ENCODE peak calls at places on chromosomes 11 and 22, in ten cellular contexts. A is HepG2; X is stomach; V is lung; C is CD4-positive, CD25-positive, alpha-beta regulatory T cell; F is spleen; P is gastrocnemius medialis; W is brain microvascular endothelial cell; G is transverse colon; L is kidney. D is an unnamed sample.

GRCh38 chr22:25874327-25874726 is 132.3 kb downstream of the MYO18B start:
- DNase-seq in G (no peak), P (no peak), V (no peak), W (no peak), F (no peak), L (no peak), A (no peak), C (no peak), X (no peak), D (no peak)

GRCh38 chr11:112195906-112196305 is 20.6 kb downstream of the BCO2 start:
- DNase-seq in V (no peak), X (no peak), P (no peak), A (no peak), C (no peak), W (no peak), F (no peak), L (no peak), G (no peak), D (no peak)

GRCh38 chr11:116240661-116241060 is 532.1 kb downstream of the BUD13 start:
- DNase-seq in G (no peak), X (no peak), F (no peak), L (no peak), V (no peak), C (no peak), A (no peak), W (no peak), P (no peak), D (no peak)

GRCh38 chr11:1832181-1832988 is 2.4 kb upstream of the SYT8 start:
- DNase-seq in G (peak; percentile 67), C (peak; percentile 63), L (peak; percentile 84), W (no peak), P (no peak), A (no peak), F (peak; percentile 92), V (no peak), X (peak; percentile 68), D (peak; percentile 51)

GRCh38 chr11:102598272-102598671 is 26.9 kb downstream of the MMP20 start:
- DNase-seq in X (no peak), L (no peak), F (no peak), W (no peak), P (no peak), V (no peak), A (no peak), G (no peak), C (no peak), D (no peak)

GRCh38 chr11:130001491-130002351 is 914 bp downstream of the PRDM10 start:
- DNase-seq in P (no peak), X (peak; percentile 40), L (peak; percentile 89), V (peak; percentile 38), W (peak; percentile 12), A (peak; percentile 28), G (peak; percentile 44), F (no peak), C (peak; percentile 45), D (peak; percentile 44)

GRCh38 chr22:27258773-27259172 is 542.8 kb downstream of the MN1 start:
- DNase-seq in P (no peak), L (no peak), F (no peak), X (no peak), W (no peak), A (no peak), C (no peak), V (no peak), G (no peak), D (no peak)

GRCh38 chr22:34160117-34160758 is 240.0 kb upstream of the LARGE1 start:
- DNase-seq in W (no peak), C (no peak), A (no peak), P (no peak), F (no peak), X (no peak), V (no peak), L (no peak), G (no peak), D (no peak)

GRCh38 chr11:614583-615452 is 932 bp downstream of the IRF7 start:
- DNase-seq in G (peak; percentile 61), P (peak; percentile 80), F (peak; percentile 86), W (no peak), L (peak; percentile 84), V (no peak), X (peak; percentile 79), A (no peak), C (no peak), D (peak; percentile 85)

GRCh38 chr11:45405916-45406670 is 120.0 kb upstream of the SYT13 start:
- DNase-seq in V (no peak), F (no peak), C (no peak), G (no peak), W (peak; percentile 16), A (no peak), X (peak; percentile 11), P (no peak), L (no peak), D (no peak)

GRCh38 chr22:45744442-45744841 is 72.8 kb downstream of the ATXN10 start:
- DNase-seq in F (no peak), L (no peak), V (no peak), C (no peak), P (no peak), W (no peak), X (no peak), A (no peak), G (no peak), D (no peak)

GRCh38 chr22:45738206-45738605 is 66.6 kb downstream of the ATXN10 start:
- DNase-seq in W (no peak), X (no peak), C (no peak), G (no peak), F (no peak), L (no peak), P (no peak), V (no peak), A (no peak), D (no peak)

GRCh38 chr22:45743687-45744086 is 72.1 kb downstream of the ATXN10 start:
- DNase-seq in V (no peak), X (no peak), P (no peak), G (no peak), L (no peak), F (no peak), C (no peak), W (no peak), A (peak; percentile 16), D (no peak)

GRCh38 chr22:45740236-45740635 is 68.6 kb downstream of the ATXN10 start:
- DNase-seq in C (no peak), F (no peak), G (no peak), W (peak; percentile 28), X (no peak), L (no peak), P (no peak), A (no peak), V (no peak), D (no peak)

DNA sequence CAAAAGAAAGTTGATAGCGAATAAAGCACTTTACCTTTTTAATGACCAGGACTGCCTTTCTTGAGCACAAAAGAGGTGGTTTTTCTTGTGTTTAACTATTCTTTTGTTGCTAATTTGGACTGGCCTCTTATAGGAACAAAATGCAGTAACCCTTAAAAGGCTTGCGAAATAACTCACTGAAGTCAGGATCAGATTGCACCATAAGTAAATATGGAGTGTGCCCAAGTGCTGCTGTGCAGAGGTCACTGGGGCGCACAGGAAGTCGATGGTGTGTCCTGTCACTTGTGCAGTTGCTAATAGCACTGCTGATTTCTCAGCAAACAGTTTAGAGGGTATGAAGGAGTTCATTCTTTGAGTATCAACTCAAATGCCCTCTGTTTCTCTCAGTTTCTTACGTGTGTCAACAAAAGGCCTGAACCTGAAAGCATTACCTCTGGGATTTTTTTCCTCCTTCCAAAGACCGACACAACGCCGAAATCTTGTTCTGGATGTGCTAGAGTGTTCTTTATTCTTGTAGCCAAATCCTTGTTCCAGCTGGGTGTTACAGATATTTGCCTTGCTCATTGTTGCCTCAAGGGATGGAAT is 71.3 kb downstream of the ATXN10 start:
- DNase-seq in X (peak; percentile 30), W (peak; percentile 25), L (no peak), G (no peak), P (peak; percentile 70), A (peak; percentile 96), C (no peak), V (peak; percentile 74), F (no peak), D (no peak)
- H3K36me3 ChIP-seq in X (peaks cover 18% of the 10 kb centered on the region), W (peaks cover 29% of the 10 kb centered on the region), L (peaks cover 22% of the 10 kb centered on the region), G (no peaks in the 10 kb centered on the region), P (peaks cover 38% of the 10 kb centered on the region), A (peaks cover 5% of the 10 kb centered on the region), C (peaks cover 74% of the 10 kb centered on the region), V (peaks cover 10% of the 10 kb centered on the region), F (peaks cover 6% of the 10 kb centered on the region), D (peaks cover 20% of the 10 kb centered on the region)

DNA sequence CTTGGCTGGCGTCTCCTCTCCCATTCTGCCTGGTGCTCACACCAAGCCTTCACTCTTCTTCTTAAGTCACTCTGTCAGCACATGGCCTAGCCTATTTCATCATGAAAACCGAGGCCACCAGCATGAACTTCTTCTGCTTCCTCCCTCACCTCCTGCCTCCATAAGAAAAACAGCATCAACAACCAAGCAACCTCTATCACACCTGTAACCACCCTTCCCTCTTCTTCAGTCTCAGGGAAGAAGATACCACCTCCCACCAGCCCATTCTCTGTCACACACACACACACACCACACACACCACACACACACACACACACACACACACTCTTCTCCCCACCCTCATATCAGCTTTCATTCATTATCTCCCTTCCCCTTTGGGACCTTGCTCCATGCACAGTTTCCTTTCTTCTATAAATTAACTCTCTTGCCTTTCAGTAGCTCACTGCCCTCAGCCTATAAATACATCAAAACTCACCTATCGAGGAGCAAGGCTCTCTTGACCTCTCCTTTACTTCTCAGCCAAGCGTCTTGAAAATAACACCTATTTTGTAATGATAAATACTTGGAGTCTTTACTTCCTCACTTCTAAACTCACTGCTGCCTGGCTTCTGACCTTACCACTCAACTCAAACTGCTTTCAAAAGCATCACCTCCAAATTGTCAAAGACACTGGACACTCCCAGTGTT is 36.5 kb downstream of the SC5D start:
- DNase-seq in L (no peak), G (no peak), P (no peak), X (no peak), A (no peak), W (no peak), C (peak; percentile 22), F (no peak), V (no peak), D (no peak)
- H3K27ac ChIP-seq in L (no peak overlapping the region), G (no peak overlapping the region), P (no peak overlapping the region), X (no peak overlapping the region), A (no peak overlapping the region), W (no peak overlapping the region), C (no peak overlapping the region), F (no peak overlapping the region), V (no peak overlapping the region), D (no peak overlapping the region)

DNA sequence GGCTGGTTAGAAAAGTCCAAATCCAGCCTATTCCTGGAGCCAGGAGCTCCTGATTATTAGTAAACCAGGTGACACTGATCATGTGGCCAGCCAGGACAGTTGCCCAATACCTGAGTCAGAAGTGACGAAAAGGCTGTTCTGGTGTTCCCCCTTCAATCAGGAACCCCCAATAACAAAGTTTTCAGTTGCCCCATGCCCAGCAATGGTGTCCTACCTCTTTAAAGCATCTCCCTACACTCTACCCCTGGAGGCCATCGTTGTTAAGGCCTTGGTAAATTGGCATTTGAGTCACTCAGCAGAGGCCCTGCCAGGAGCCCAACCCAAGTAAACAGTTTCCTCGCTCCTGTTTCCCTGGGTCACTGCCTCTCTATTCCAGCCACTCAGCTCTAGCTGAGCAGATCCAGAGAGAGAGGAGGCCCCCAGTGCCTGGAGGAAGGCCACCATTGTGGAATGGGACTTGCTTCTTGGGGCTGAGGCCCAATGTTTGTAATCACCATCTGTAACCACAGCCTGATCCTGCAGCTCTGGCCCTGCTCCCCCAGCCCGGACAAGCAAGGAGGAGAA is 25.0 kb downstream of the ARHGAP1 start:
- DNase-seq in W (no peak), P (peak; percentile 84), A (peak; percentile 55), F (peak; percentile 68), C (no peak), X (peak; percentile 79), L (no peak), G (peak; percentile 68), V (peak; percentile 50), D (peak; percentile 76)
- H3K36me3 ChIP-seq in W (peaks cover 64% of the 10 kb centered on the region), P (peaks cover 57% of the 10 kb centered on the region), A (peaks cover 39% of the 10 kb centered on the region), F (peaks cover 8% of the 10 kb centered on the region), C (peaks cover 66% of the 10 kb centered on the region), X (peaks cover 58% of the 10 kb centered on the region), L (peaks cover 36% of the 10 kb centered on the region), G (no peaks in the 10 kb centered on the region), V (peaks cover 61% of the 10 kb centered on the region), D (peaks cover 51% of the 10 kb centered on the region)

GRCh38 chr22:38793721-38794466 is at the start of gene DNAL4:
- DNase-seq in A (peak; percentile 96), W (peak; percentile 98), C (peak; percentile 94), G (peak; percentile 95), V (peak; percentile 96), X (peak; percentile 97), L (peak; percentile 97), P (peak; percentile 98), F (peak; percentile 96), D (peak; percentile 98)
- H3K27ac ChIP-seq in A (peak within 1 kb of the TSS; percentile 39), W (peak within 1 kb of the TSS; percentile 70), C (peak within 1 kb of the TSS; percentile 80), G (peak within 1 kb of the TSS; percentile 72), V (peak within 1 kb of the TSS; percentile 87), X (peak within 1 kb of the TSS; percentile 77), L (peak within 1 kb of the TSS; percentile 32), P (peak within 1 kb of the TSS; percentile 82), F (peak within 1 kb of the TSS; percentile 77), D (peak within 1 kb of the TSS; percentile 81)

D was measured in thyroid gland.